ENCODE peak calls at places on chromosomes 11 and 22, in five cellular contexts. One of them, this sample, is unnamed.

GRCh38 chr11:35087648-35088047 is 51.3 kb upstream of the CD44 start:
- DNase-seq in HCT116: no peak
- DNase-seq in IMR-90: peak; percentile 53
- DNase-seq in uterus: no peak
- DNase-seq in PC-9: no peak
- DNase-seq in this sample: no peak

GRCh38 chr22:49720279-49720959 is 107.3 kb downstream of the BRD1 start:
- DNase-seq in HCT116: no peak
- DNase-seq in PC-9: no peak
- DNase-seq in IMR-90: no peak
- DNase-seq in uterus: no peak
- DNase-seq in this sample: no peak

GRCh38 chr11:101759771-101760450 is 154.9 kb upstream of the CEP126 start:
- DNase-seq in uterus: no peak
- DNase-seq in HCT116: peak; percentile 40
- DNase-seq in IMR-90: peak; percentile 23
- DNase-seq in PC-9: no peak
- DNase-seq in this sample: peak; percentile 22

GRCh38 chr22:49211176-49211575 is 616.5 kb downstream of the BRD1 start:
- DNase-seq in HCT116: no peak
- DNase-seq in uterus: no peak
- DNase-seq in PC-9: no peak
- DNase-seq in IMR-90: no peak
- DNase-seq in this sample: no peak

GRCh38 chr11:93512965-93513667 is 30.1 kb downstream of the SMCO4 start:
- DNase-seq in IMR-90: no peak
- DNase-seq in HCT116: no peak
- DNase-seq in PC-9: no peak
- DNase-seq in uterus: no peak
- DNase-seq in this sample: no peak

GRCh38 chr11:88246680-88247079 is 71.4 kb upstream of the RAB38 start:
- DNase-seq in IMR-90: peak; percentile 86
- DNase-seq in PC-9: no peak
- DNase-seq in uterus: no peak
- DNase-seq in HCT116: no peak
- DNase-seq in this sample: peak; percentile 44

GRCh38 chr11:10459029-10459970 is 4.2 kb downstream of the AMPD3 start:
- DNase-seq in PC-9: no peak
- DNase-seq in uterus: no peak
- DNase-seq in HCT116: no peak
- DNase-seq in IMR-90: no peak
- DNase-seq in this sample: no peak

GRCh38 chr22:26887456-26887855 is 230.1 kb downstream of the MIAT start:
- DNase-seq in PC-9: no peak
- DNase-seq in uterus: no peak
- DNase-seq in HCT116: no peak
- DNase-seq in IMR-90: peak; percentile 74
- DNase-seq in this sample: peak; percentile 32

GRCh38 chr22:19218541-19219233 is 40.2 kb upstream of the SLC25A1 start:
- DNase-seq in PC-9: peak; percentile 46
- DNase-seq in HCT116: no peak
- DNase-seq in IMR-90: no peak
- DNase-seq in uterus: no peak
- DNase-seq in this sample: no peak

GRCh38 chr11:71240865-71241691 is 11.3 kb downstream of the SHANK2 start:
- DNase-seq in IMR-90: peak; percentile 94
- DNase-seq in PC-9: peak; percentile 97
- DNase-seq in HCT116: no peak
- DNase-seq in uterus: no peak
- DNase-seq in this sample: peak; percentile 79

GRCh38 chr11:75281469-75282095 is 41.0 kb downstream of the TPBGL start:
- DNase-seq in IMR-90: no peak
- DNase-seq in PC-9: no peak
- DNase-seq in uterus: no peak
- DNase-seq in HCT116: no peak
- DNase-seq in this sample: no peak

GRCh38 chr11:75279273-75279672 is 38.7 kb downstream of the TPBGL start:
- DNase-seq in HCT116: no peak
- DNase-seq in PC-9: no peak
- DNase-seq in uterus: no peak
- DNase-seq in IMR-90: peak; percentile 35
- DNase-seq in this sample: no peak

GRCh38 chr11:75277991-75278790 is 37.6 kb downstream of the TPBGL start:
- DNase-seq in uterus: peak; percentile 11
- DNase-seq in PC-9: no peak
- DNase-seq in HCT116: no peak
- DNase-seq in IMR-90: no peak
- DNase-seq in this sample: no peak

GRCh38 chr11:75280770-75281468 is 40.3 kb downstream of the TPBGL start:
- DNase-seq in PC-9: no peak
- DNase-seq in uterus: no peak
- DNase-seq in IMR-90: no peak
- DNase-seq in HCT116: no peak
- DNase-seq in this sample: no peak

GRCh38 chr11:75280227-75280671 is 39.7 kb downstream of the TPBGL start:
- DNase-seq in PC-9: peak; percentile 48
- DNase-seq in uterus: peak; percentile 78
- DNase-seq in HCT116: peak; percentile 41
- DNase-seq in IMR-90: peak; percentile 66
- DNase-seq in this sample: peak; percentile 77
- TF ChIP-seq CTCF in PC-9: peak; percentile 98
- TF ChIP-seq CTCF in uterus: peak; percentile 99
- TF ChIP-seq CTCF in HCT116: peak; percentile 96
- TF ChIP-seq CTCF in IMR-90: peak; percentile 93
- TF ChIP-seq CTCF in this sample: peak; percentile 92

GRCh38 chr11:7639643-7640025 is 33.7 kb downstream of the CYB5R2 start:
- DNase-seq in HCT116: no peak
- DNase-seq in IMR-90: no peak
- DNase-seq in PC-9: no peak
- DNase-seq in uterus: no peak
- DNase-seq in this sample: no peak
- H3K27ac ChIP-seq in HCT116: no peak overlapping the region
- H3K27ac ChIP-seq in IMR-90: no peak overlapping the region
- H3K27ac ChIP-seq in PC-9: no peak overlapping the region
- H3K27ac ChIP-seq in uterus: peak overlapping the region; percentile 24
- H3K27ac ChIP-seq in this sample: no peak overlapping the region

GRCh38 chr11:92149996-92150395 is 74.6 kb upstream of the FAT3 start:
- DNase-seq in uterus: no peak
- DNase-seq in HCT116: no peak
- DNase-seq in IMR-90: peak; percentile 1
- DNase-seq in PC-9: peak; percentile 32
- DNase-seq in this sample: no peak
- TF ChIP-seq CTCF in uterus: no peak
- TF ChIP-seq CTCF in HCT116: no peak
- TF ChIP-seq CTCF in IMR-90: no peak
- TF ChIP-seq CTCF in PC-9: no peak
- TF ChIP-seq CTCF in this sample: no peak

DNA sequence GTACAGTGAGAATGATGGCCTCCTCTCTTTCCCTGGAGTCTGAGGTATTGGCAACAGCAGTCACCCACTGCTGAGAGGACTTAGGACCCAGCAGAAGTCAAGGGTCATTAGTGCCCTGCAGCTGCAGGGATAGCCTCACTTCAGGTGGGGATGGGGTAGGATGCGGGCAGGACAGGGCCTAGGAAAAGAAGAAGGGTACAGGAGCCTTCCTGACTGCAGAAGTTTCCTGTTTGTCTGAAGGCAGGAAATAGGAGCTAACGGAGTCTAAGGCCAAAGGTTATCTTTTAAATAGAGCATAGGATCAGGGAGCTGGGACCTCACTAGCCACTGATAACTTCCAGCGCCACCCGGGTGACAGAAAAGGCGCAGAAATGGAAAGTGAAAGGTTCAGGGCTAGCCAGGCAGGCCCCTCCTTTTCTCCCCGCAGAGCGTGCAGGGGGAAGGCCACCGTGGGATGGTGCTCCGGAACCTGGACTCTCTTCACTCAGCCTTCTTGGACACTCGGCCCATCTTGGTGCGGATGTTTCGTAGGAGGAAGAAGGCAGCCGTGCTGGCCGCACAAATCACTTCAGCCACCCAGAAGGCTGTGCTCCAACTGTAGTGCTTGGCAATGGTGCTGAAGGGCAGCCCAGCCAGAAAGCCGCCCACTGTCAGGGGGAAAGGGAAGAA is 6.0 kb downstream of the TRAPPC4 start:
- DNase-seq in uterus: no peak
- DNase-seq in PC-9: no peak
- DNase-seq in HCT116: no peak
- DNase-seq in IMR-90: no peak
- DNase-seq in this sample: no peak
- H3K27ac ChIP-seq in uterus: peak overlapping the region; percentile 23
- H3K27ac ChIP-seq in PC-9: no peak overlapping the region
- H3K27ac ChIP-seq in HCT116: no peak overlapping the region
- H3K27ac ChIP-seq in IMR-90: no peak overlapping the region
- H3K27ac ChIP-seq in this sample: peak overlapping the region; percentile 81

GRCh38 chr11:121106812-121107211 is 5.8 kb downstream of the TECTA start:
- DNase-seq in IMR-90: no peak
- DNase-seq in PC-9: no peak
- DNase-seq in uterus: no peak
- DNase-seq in HCT116: no peak
- DNase-seq in this sample: no peak

GRCh38 chr11:121108413-121108812 is 7.4 kb downstream of the TECTA start:
- DNase-seq in PC-9: no peak
- DNase-seq in IMR-90: no peak
- DNase-seq in uterus: no peak
- DNase-seq in HCT116: no peak
- DNase-seq in this sample: no peak

GRCh38 chr11:121104223-121104831 is 3.3 kb downstream of the TECTA start:
- DNase-seq in uterus: peak; percentile 23
- DNase-seq in IMR-90: no peak
- DNase-seq in PC-9: no peak
- DNase-seq in HCT116: no peak
- DNase-seq in this sample: no peak

GRCh38 chr11:121105063-121105480 is 4.0 kb downstream of the TECTA start:
- DNase-seq in PC-9: no peak
- DNase-seq in HCT116: no peak
- DNase-seq in IMR-90: peak; percentile 13
- DNase-seq in uterus: peak; percentile 55
- DNase-seq in this sample: no peak

DNA sequence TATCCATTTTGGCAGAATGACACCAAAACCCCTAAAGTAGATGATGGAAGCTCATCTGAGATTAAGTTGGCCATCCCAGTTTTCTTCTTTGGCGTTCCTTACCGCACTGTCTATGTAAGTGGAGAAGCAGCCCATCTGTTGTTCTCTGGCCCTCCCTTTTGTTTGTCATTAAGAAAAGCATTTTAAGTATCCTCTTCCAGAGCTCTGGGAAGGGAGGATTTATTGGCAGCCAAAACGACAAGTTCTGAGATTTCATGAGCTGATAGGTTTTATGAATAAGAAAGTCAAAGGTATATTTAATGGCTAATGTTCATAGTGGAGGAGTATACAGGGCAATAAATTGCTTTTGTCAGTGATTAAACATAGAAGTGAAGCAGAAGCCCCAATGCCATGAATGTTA is 4.8 kb downstream of the TECTA start:
- DNase-seq in uterus: no peak
- DNase-seq in HCT116: no peak
- DNase-seq in PC-9: no peak
- DNase-seq in IMR-90: no peak
- DNase-seq in this sample: no peak
- TF ChIP-seq CTCF in uterus: no peak
- TF ChIP-seq CTCF in HCT116: no peak
- TF ChIP-seq CTCF in PC-9: no peak
- TF ChIP-seq CTCF in IMR-90: no peak
- TF ChIP-seq CTCF in this sample: no peak

GRCh38 chr11:60950024-60950423 is 2.0 kb downstream of the SLC15A3 start:
- DNase-seq in PC-9: no peak
- DNase-seq in HCT116: no peak
- DNase-seq in IMR-90: no peak
- DNase-seq in uterus: no peak
- DNase-seq in this sample: no peak

GRCh38 chr11:60951909-60952741 is at the start of gene SLC15A3:
- DNase-seq in IMR-90: peak; percentile 27
- DNase-seq in PC-9: no peak
- DNase-seq in HCT116: no peak
- DNase-seq in uterus: peak; percentile 61
- DNase-seq in this sample: no peak

GRCh38 chr11:60952742-60953170 is 780 bp upstream of the SLC15A3 start:
- DNase-seq in IMR-90: no peak
- DNase-seq in uterus: no peak
- DNase-seq in HCT116: no peak
- DNase-seq in PC-9: no peak
- DNase-seq in this sample: no peak

GRCh38 chr11:60950933-60951610 is 904 bp downstream of the SLC15A3 start:
- DNase-seq in PC-9: no peak
- DNase-seq in IMR-90: no peak
- DNase-seq in HCT116: no peak
- DNase-seq in uterus: no peak
- DNase-seq in this sample: no peak

GRCh38 chr11:60951611-60951908 is 416 bp downstream of the SLC15A3 start:
- DNase-seq in IMR-90: no peak
- DNase-seq in PC-9: no peak
- DNase-seq in HCT116: no peak
- DNase-seq in uterus: peak; percentile 38
- DNase-seq in this sample: no peak
- H3K27ac ChIP-seq in IMR-90: peak overlapping the region; percentile 69
- H3K27ac ChIP-seq in PC-9: no peak overlapping the region
- H3K27ac ChIP-seq in HCT116: no peak overlapping the region
- H3K27ac ChIP-seq in uterus: peak overlapping the region; percentile 96
- H3K27ac ChIP-seq in this sample: no peak overlapping the region

DNA sequence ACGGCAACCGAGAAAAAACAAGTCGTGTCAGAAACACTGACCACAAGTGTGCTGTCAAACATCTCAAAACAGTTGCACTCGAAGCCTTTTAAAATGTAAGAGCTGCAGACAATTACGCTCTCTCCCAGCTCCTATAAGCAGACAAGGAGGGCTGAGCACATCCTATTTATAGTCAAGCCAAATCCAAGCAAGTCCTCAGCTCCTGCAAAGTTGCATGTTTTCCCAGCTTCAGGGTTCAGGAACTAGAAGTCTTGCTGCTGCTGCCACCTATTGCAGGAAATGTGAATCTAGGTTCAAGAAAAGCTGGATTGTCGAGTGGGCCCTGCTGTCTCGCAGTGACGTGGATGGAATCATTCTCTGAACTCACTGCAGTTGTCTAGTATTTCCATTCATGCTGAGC is 15.5 kb downstream of the EFCAB6 start:
- DNase-seq in PC-9: no peak
- DNase-seq in IMR-90: peak; percentile 81
- DNase-seq in HCT116: peak; percentile 6
- DNase-seq in uterus: no peak
- DNase-seq in this sample: no peak
- TF ChIP-seq CTCF in PC-9: peak; percentile 42
- TF ChIP-seq CTCF in IMR-90: peak; percentile 74
- TF ChIP-seq CTCF in HCT116: peak; percentile 46
- TF ChIP-seq CTCF in uterus: peak; percentile 35
- TF ChIP-seq CTCF in this sample: peak; percentile 16

DNA sequence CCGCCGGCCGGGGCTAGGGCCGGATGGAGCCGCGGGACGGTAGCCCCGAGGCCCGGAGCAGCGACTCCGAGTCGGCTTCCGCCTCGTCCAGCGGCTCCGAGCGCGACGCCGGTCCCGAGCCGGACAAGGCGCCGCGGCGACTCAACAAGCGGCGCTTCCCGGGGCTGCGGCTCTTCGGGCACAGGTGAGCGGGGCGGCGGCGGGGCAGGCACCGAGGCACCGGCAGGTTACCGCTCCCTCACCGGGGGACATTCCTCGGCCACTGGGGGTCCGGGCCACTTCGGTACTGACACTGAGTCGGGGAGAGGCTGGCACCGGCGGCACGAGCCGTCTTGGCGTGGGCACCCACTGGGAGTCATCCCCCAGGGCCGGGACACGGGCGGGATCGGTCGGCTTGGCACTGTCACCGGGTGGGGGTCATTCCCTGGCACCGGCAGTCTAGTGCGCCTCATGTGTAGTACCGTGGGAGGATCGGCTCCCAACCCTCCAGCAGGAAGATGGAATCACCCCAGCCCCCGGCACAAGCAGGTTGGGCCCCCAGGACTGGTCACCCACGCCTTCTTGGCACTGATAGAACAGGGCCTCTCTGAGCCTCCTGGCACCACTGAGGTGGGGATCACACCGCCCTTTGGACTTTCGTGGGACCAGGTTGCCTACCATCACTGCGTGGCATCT is 511 bp downstream of the DGKZ start:
- DNase-seq in PC-9: no peak
- DNase-seq in uterus: no peak
- DNase-seq in HCT116: no peak
- DNase-seq in IMR-90: no peak
- DNase-seq in this sample: no peak
- H3K27ac ChIP-seq in PC-9: no peak overlapping the region
- H3K27ac ChIP-seq in uterus: peak overlapping the region; percentile 48
- H3K27ac ChIP-seq in HCT116: peak overlapping the region; percentile 76
- H3K27ac ChIP-seq in IMR-90: peak overlapping the region; percentile 19
- H3K27ac ChIP-seq in this sample: peak overlapping the region; percentile 90

This sample was measured in RWPE1.